ENCODE peak calls at places on chromosomes 7 and 10, in four cellular contexts. Z is pancreas, X is cardiac muscle cell, L is IMR-90. M is an unnamed sample.

GRCh38 chr7:157682946-157683239 is 346.1 kb downstream of the DNAJB6 start:
- DNase-seq in Z (no peak), X (no peak), L (no peak), M (no peak)

GRCh38 chr10:83310688-83311087 is 828.6 kb upstream of the GHITM start:
- DNase-seq in Z (no peak), X (no peak), L (no peak), M (no peak)

GRCh38 chr7:100486753-100487446 is 3.2 kb downstream of the NYAP1 start:
- DNase-seq in Z (no peak), X (peak; percentile 51), L (peak; percentile 27), M (no peak)

GRCh38 chr10:88979153-88979562 is 11.4 kb upstream of the FAS start:
- DNase-seq in Z (no peak), X (peak; percentile 94), L (peak; percentile 76), M (peak; percentile 82)

GRCh38 chr10:116990276-116990800 is 14.6 kb downstream of the SHTN1 start:
- DNase-seq in Z (no peak), X (no peak), L (no peak), M (no peak)

GRCh38 chr7:123637203-123637602 is 18.5 kb upstream of the LMOD2 start:
- DNase-seq in Z (no peak), X (peak; percentile 23), L (no peak), M (no peak)

GRCh38 chr7:2982401-2982800 is 61.3 kb downstream of the CARD11 start:
- DNase-seq in Z (no peak), X (no peak), L (no peak), M (no peak)

GRCh38 chr7:2569421-2569820 is 10.6 kb downstream of the IQCE start:
- DNase-seq in Z (no peak), X (no peak), L (no peak), M (no peak)

GRCh38 chr7:2610898-2611297 is 20.9 kb upstream of the TTYH3 start:
- DNase-seq in Z (no peak), X (no peak), L (no peak), M (no peak)

GRCh38 chr10:58322072-58322834 is 12.6 kb upstream of the UBE2D1 start:
- DNase-seq in Z (peak; percentile 26), X (peak; percentile 40), L (peak; percentile 11), M (peak; percentile 29)

GRCh38 chr7:127530148-127530547 is 55.2 kb downstream of the GCC1 start:
- DNase-seq in Z (no peak), X (no peak), L (no peak), M (peak; percentile 32)

DNA sequence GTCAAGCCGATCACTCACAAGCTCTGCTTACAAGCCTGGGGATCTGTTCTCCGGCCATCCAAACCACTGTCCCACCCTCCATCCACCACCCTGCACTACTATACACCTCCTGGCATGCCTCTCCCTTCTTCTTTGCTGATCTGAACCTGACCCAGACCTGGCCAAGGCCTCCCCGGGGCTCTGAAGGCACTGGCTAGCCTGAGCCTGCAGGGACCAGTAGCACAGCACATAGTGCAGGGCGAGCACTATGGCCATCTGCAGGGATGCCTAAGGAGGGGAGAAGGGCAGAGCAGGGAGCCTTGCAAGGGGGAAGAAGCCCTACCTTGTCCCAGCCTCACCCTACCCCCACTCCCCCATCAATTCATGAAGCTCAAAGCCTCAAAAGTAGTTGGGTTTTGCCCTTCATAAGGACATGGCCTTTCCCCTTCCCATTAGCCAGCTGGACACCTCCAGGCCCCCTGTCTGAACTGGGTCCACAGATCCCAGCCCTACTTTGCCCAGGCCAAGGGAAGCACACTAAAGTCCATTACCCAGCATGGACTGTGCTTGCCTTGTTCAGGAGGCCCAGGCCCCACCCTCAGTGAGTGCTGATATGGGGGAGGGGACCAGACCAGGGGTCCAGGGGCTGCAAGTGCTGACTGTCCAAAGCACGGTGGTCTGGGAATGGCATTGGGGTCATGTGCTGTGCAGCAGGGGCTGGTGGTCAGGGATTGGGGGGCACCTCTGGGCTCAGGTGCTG is 29.6 kb downstream of the CHAT start:
- DNase-seq in Z (no peak), X (no peak), L (no peak), M (no peak)
- H3K4me3 ChIP-seq in Z (no peak overlapping the region), X (no peak overlapping the region), L (no peak overlapping the region), M (no peak overlapping the region)

DNA sequence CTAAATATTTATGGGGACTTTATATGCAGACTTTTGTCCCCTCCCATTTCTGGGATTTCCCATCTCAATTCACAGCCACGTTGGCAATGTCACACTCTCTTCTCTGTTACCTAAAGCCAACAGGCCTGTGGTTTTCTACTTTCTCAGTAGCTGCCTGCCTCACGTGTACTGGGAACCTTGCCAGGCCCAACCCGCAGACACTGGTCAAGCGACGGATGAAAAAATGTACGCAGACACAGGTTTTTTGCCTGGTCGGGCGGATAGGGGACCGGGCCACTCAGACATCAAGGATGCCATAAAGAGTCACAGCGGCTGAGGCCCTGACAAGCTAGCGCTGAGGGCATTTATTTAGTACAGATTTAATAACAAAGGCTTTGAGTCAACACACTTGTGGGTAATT is 204.4 kb upstream of the DPP6 start:
- DNase-seq in Z (no peak), X (no peak), L (no peak), M (no peak)
- TF ChIP-seq CTCF in Z (no peak), X (no peak), L (no peak), M (no peak)

GRCh38 chr10:123156091-123156490 is 1.9 kb downstream of the BUB3 start:
- DNase-seq in Z (no peak), X (peak; percentile 62), L (peak; percentile 53), M (no peak)
- H3K4me3 ChIP-seq in Z (no peak overlapping the region), X (no peak overlapping the region), L (no peak overlapping the region), M (no peak overlapping the region)

DNA sequence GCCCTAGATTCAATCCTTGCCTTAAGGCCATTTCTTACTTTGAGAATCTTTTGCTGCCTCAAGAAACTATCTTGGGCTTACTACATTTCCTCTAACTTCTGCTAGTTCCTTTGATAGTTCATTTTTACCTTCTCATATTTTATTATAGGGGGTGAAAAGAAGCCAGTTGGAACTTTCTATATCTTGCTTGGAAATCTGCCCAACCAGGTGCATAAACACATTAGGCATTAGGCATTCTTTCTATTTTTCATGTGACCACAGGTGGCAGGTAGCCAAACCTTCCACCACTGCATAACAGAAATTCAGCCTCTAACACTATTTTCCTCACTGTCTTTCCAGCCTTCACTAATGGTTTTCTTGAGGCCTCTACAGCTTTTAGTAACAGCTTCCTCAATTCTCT is 300.0 kb upstream of the SP8 start:
- DNase-seq in Z (peak; percentile 36), X (no peak), L (no peak), M (peak; percentile 90)
- TF ChIP-seq CTCF in Z (no peak), X (no peak), L (no peak), M (no peak)

GRCh38 chr7:53500076-53500475 is 464.6 kb downstream of the POM121L12 start:
- DNase-seq in Z (no peak), X (no peak), L (no peak), M (peak; percentile 67)

GRCh38 chr7:53504914-53505313 is 469.5 kb downstream of the POM121L12 start:
- DNase-seq in Z (no peak), X (no peak), L (no peak), M (no peak)
- H3K4me3 ChIP-seq in Z (no peak overlapping the region), X (no peak overlapping the region), L (no peak overlapping the region), M (no peak overlapping the region)

DNA sequence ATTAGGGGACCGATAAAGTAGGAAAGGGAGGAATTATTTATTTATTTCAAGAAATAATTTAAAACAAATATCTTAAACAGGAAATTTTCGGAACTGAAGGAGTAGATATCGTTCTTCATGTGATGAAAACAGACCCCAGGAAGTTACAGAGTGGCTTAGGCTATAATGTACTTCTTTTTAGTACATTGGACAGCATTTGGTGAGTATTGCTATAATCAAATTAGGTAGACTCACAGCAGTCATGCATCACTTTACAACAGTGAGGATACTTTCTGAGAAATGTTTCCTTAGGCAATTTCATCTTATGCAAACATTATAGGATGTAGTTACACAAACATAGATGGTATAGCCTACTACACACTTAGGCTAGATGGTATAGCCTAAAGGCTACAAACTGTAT is 33.0 kb downstream of the FAM237B start:
- DNase-seq in Z (no peak), X (no peak), L (no peak), M (no peak)
- TF ChIP-seq CTCF in Z (no peak), X (no peak), L (no peak), M (no peak)

DNA sequence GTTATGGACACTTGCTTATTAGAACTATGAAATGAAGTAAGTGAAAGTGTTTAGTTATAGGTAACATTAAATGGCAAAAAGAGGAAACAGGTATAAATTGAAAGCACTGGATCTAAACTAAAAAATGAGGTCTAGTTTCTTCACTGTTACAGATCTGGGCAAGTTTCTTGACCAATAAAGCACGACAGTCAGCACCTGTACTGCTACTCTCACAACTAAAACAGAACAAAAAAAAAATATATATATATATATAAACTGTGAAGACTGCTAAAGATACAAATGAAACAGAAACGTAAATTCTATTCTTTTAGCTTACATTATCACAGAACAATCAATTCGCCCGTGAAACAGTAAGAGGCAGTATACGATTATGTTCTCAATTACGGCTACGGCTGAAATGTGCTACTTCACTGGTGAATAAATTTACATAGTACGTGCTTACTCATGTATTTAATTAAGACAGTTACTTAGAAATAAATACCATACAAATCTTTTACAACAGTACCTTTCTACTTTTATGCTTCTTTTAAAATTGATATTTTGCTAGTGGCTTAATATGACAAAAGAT is 4.2 kb downstream of the AHR start:
- DNase-seq in Z (no peak), X (peak; percentile 47), L (peak; percentile 18), M (peak; percentile 61)
- H3K4me3 ChIP-seq in Z (no peak overlapping the region), X (no peak overlapping the region), L (no peak overlapping the region), M (peak overlapping the region; percentile 71)

GRCh38 chr10:21722209-21722608 is 188.2 kb downstream of the MLLT10 start:
- DNase-seq in Z (no peak), X (no peak), L (no peak), M (no peak)
- TF ChIP-seq CTCF in Z (no peak), X (no peak), L (no peak), M (no peak)

M was measured in mammary epithelial cell.